ENCODE peak calls at places on chromosome 21, in seven cellular contexts. V is neural progenitor cell; D is PC-3; J is psoas muscle; I is adrenal gland; G is CD8-positive, alpha-beta T cell; W is uterus. M is an unnamed sample. For H3K4me1, the result is how much of the 10 kb centered on the place peaks cover.

GRCh38 chr21:18772404-18772803 is 368.8 kb upstream of the TMPRSS15 start:
- DNase-seq in V (no peak), J (no peak), W (no peak), D (peak), I (no peak), G (no peak), M (no peak)

GRCh38 chr21:18204931-18205330 is 39.7 kb upstream of the CHODL start:
- DNase-seq in V (peak), J (no peak), G (no peak), W (no peak), I (no peak), D (no peak), M (no peak)

GRCh38 chr21:37032877-37033471 is 26.5 kb downstream of the RIPPLY3 start:
- DNase-seq in J (no peak), D (peak), W (no peak), I (no peak), V (no peak), G (no peak), M (no peak)

GRCh38 chr21:16455526-16455925 is 725.7 kb downstream of the USP25 start:
- DNase-seq in D (no peak), V (no peak), J (no peak), I (no peak), G (no peak), W (no peak), M (no peak)

GRCh38 chr21:18443085-18443484 is 39.5 kb upstream of the TMPRSS15 start:
- DNase-seq in J (no peak), D (no peak), W (no peak), G (no peak), V (peak), I (no peak), M (no peak)

GRCh38 chr21:41958886-41959563 is 5.2 kb upstream of the C2CD2 start:
- DNase-seq in I (peak), W (no peak), J (peak), G (no peak), V (no peak), D (peak), M (no peak)

GRCh38 chr21:19832551-19832950 is 1165.7 kb upstream of the NCAM2 start:
- DNase-seq in V (no peak), I (no peak), G (no peak), W (no peak), J (no peak), D (no peak), M (no peak)

GRCh38 chr21:31180256-31181088 is 142.2 kb upstream of the KRTAP19-8 start:
- DNase-seq in W (no peak), D (peak), J (no peak), G (no peak), V (peak), I (no peak), M (peak)

GRCh38 chr21:16113052-16113715 is 383.4 kb downstream of the USP25 start:
- DNase-seq in V (no peak), G (no peak), W (no peak), D (no peak), J (no peak), I (no peak), M (no peak)

GRCh38 chr21:15592271-15592860 is 137.4 kb upstream of the USP25 start:
- DNase-seq in J (no peak), I (peak), D (peak), W (no peak), V (peak), G (no peak), M (peak)

GRCh38 chr21:41477641-41478318 is 30.2 kb downstream of the TMPRSS2 start:
- DNase-seq in V (peak), D (no peak), G (no peak), I (no peak), J (no peak), W (no peak), M (no peak)

GRCh38 chr21:20169812-20170576 is 828.2 kb upstream of the NCAM2 start:
- DNase-seq in D (no peak), I (no peak), W (no peak), G (no peak), J (no peak), V (no peak), M (no peak)

GRCh38 chr21:46667191-46667734 is 31.8 kb downstream of the PRMT2 start:
- DNase-seq in G (no peak), V (peak), W (no peak), J (no peak), I (no peak), D (peak), M (no peak)

GRCh38 chr21:41443562-41443961 is 17.5 kb downstream of the MX1 start:
- DNase-seq in G (no peak), J (no peak), D (no peak), W (no peak), I (no peak), V (no peak), M (no peak)

GRCh38 chr21:31735518-31735992 is 3.6 kb upstream of the SCAF4 start:
- DNase-seq in D (no peak), J (no peak), V (no peak), G (no peak), I (no peak), W (no peak), M (no peak)

GRCh38 chr21:31634993-31635392 is 24.5 kb upstream of the SOD1 start:
- DNase-seq in W (no peak), J (no peak), D (no peak), I (no peak), G (no peak), V (no peak), M (no peak)

GRCh38 chr21:38165466-38166213 is 91.2 kb upstream of the KCNJ15 start:
- DNase-seq in V (no peak), W (no peak), I (no peak), G (no peak), J (no peak), D (no peak), M (no peak)

GRCh38 chr21:41970751-41971653 is 17.2 kb upstream of the C2CD2 start:
- DNase-seq in I (no peak), G (no peak), W (peak), V (no peak), D (no peak), J (no peak), M (no peak)

GRCh38 chr21:16420086-16420724 is 690.4 kb downstream of the USP25 start:
- DNase-seq in G (no peak), W (peak), D (no peak), J (peak), I (peak), V (no peak), M (no peak)

GRCh38 chr21:31034378-31034777 is 3.9 kb downstream of the KRTAP19-8 start:
- DNase-seq in D (peak), W (no peak), G (no peak), I (no peak), J (no peak), V (no peak), M (no peak)

GRCh38 chr21:25560151-25560783 is 47.0 kb downstream of the MRPL39 start:
- DNase-seq in I (no peak), J (no peak), V (no peak), D (peak), W (no peak), G (no peak), M (no peak)

GRCh38 chr21:23811802-23812201 is 1795.5 kb downstream of the MRPL39 start:
- DNase-seq in I (no peak), J (no peak), W (no peak), V (no peak), G (no peak), D (no peak), M (no peak)

GRCh38 chr21:32426066-32426465 is 13.6 kb downstream of the EVA1C start:
- DNase-seq in I (no peak), V (no peak), D (peak), W (no peak), G (no peak), J (no peak), M (no peak)

GRCh38 chr21:24976238-24976637 is 631.0 kb downstream of the MRPL39 start:
- DNase-seq in D (no peak), J (no peak), I (no peak), W (no peak), V (no peak), G (no peak), M (no peak)

GRCh38 chr21:37350472-37350871 is 16.1 kb upstream of the DYRK1A start:
- DNase-seq in W (no peak), G (no peak), D (peak), V (no peak), I (no peak), J (no peak), M (no peak)

GRCh38 chr21:38067086-38067739 is 151.0 kb upstream of the KCNJ6 start:
- DNase-seq in I (no peak), D (no peak), J (peak), V (no peak), G (no peak), W (no peak), M (no peak)

GRCh38 chr21:16570856-16571255 is 841.1 kb downstream of the USP25 start:
- DNase-seq in J (no peak), V (no peak), I (no peak), W (no peak), G (no peak), D (no peak), M (no peak)

GRCh38 chr21:31524140-31524539 is 135.4 kb upstream of the SOD1 start:
- DNase-seq in J (no peak), W (no peak), G (no peak), V (peak), D (no peak), I (no peak), M (no peak)

GRCh38 chr21:38753114-38754100 is 52.3 kb upstream of the ETS2 start:
- DNase-seq in W (no peak), V (no peak), G (no peak), J (no peak), I (no peak), D (no peak), M (no peak)

GRCh38 chr21:42245348-42246185 is 26.6 kb downstream of the ABCG1 start:
- DNase-seq in J (no peak), I (peak), G (no peak), D (no peak), W (no peak), V (peak), M (no peak)

GRCh38 chr21:28745131-28746055 is 247.3 kb downstream of the LTN1 start:
- DNase-seq in G (peak), I (peak), V (peak), D (peak), J (peak), W (peak), M (peak)
- H3K4me1 ChIP-seq in G (under half), I (under half), V (under half), D (under half), J (under half), W (under half), M (under half)

DNA sequence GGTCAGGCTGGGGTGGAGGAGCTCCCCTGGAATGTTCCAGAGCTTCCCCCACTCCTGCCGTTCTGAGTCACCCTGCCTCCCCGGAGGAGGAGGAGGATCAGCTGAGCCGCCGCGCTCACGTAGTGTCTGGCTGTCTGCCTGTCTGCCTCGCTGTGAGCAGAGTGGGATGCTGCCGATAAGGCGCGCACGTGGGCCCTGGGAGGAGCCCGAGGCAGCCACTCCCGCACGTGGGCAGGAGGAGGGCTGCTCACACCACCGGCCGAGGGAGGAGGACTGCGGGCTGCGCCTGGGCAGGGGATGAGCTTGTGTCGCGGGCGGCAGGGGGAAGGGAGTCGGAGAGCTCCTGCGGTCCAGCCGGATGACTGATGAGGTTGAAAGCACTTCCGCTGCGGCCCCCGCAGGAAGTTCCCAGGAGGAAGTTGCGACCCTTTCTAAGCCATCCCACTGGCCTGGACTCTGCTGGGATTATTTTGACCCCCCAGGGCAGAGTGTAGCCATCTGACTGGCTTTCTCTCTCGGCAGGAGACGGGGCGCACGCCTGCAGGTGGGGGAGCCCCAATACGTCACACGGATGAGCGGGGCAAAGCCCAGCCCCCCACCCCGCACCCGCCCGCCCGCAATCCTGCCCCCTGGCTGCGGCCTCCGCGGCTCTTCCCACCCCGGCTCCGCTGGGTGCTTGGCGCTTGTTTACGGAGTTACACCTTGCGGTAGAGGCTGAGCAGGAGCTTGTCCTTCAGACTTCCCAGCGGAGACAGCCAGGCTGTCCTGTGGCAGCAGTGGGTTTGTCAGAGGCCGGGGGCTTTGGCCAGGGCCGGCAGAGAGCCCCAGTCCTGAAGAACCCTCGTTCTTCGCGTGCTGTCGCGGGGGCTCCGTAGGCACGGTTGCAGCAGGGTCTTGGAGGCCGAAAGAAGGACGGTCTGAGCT is 9.8 kb downstream of the PDXK start:
- DNase-seq in W (peak), D (peak), I (peak), J (peak), V (peak), G (peak), M (peak)
- H3K4me3 ChIP-seq in W (peak), D (peak), I (no peak), J (peak), V (peak), G (peak), M (peak)

DNA sequence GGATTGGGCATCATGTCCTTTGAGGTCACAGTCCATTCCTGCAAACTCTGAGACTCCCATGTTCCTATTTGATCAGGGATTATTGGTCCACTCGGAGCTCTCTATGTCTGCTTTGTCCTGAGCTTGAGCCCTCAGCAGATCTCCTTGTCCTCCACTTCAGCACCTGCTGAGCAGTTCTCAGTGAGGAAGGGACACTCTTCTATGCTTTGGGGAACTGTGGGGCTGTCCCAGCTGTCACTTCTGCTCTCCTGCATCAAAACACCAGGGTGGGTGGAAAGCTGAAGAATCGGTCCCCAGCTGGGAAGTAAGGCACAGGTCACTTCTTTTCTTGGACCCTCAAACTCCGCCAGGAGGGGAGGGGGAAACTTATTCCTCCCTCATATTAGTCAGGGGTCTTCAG is 99.5 kb downstream of the PCP4 start:
- DNase-seq in G (no peak), W (no peak), I (no peak), D (no peak), J (no peak), V (no peak), M (no peak)
- H3K4me1 ChIP-seq in G (under half), W (under half), I (under half), D (under half), J (under half), V (under half), M (under half)

GRCh38 chr21:35437941-35438340 is 388.8 kb upstream of the RUNX1 start:
- DNase-seq in W (no peak), G (no peak), D (no peak), V (no peak), I (no peak), J (no peak), M (no peak)
- H3K4me3 ChIP-seq in W (no peak), G (no peak), D (no peak), V (no peak), I (no peak), J (no peak), M (no peak)

GRCh38 chr21:43345746-43346409 is 81.1 kb downstream of the SIK1 start:
- DNase-seq in G (no peak), V (no peak), J (no peak), I (no peak), W (no peak), D (peak), M (peak)

GRCh38 chr21:43345046-43345745 is 81.7 kb downstream of the SIK1 start:
- DNase-seq in V (no peak), W (no peak), I (no peak), D (no peak), G (no peak), J (no peak), M (no peak)

GRCh38 chr21:43342301-43342881 is 84.5 kb downstream of the SIK1 start:
- DNase-seq in J (no peak), V (no peak), I (no peak), W (no peak), G (no peak), D (no peak), M (no peak)

GRCh38 chr21:43343095-43343991 is 83.6 kb downstream of the SIK1 start:
- DNase-seq in I (no peak), V (no peak), G (no peak), D (peak), W (no peak), J (no peak), M (no peak)

GRCh38 chr21:43343992-43344886 is 82.7 kb downstream of the SIK1 start:
- DNase-seq in D (peak), G (no peak), W (no peak), I (no peak), J (no peak), V (no peak), M (no peak)
- H3K4me1 ChIP-seq in D (under half), G (under half), W (under half), I (under half), J (under half), V (under half), M (under half)

GRCh38 chr21:26565105-26565504 is 8.0 kb downstream of the CYYR1 start:
- DNase-seq in W (no peak), J (no peak), G (no peak), D (no peak), I (no peak), V (no peak), M (no peak)

GRCh38 chr21:26572026-26572425 is 1.1 kb downstream of the CYYR1 start:
- DNase-seq in D (no peak), V (no peak), I (no peak), G (no peak), W (no peak), J (no peak), M (no peak)

GRCh38 chr21:26565546-26565945 is 7.5 kb downstream of the CYYR1 start:
- DNase-seq in J (no peak), G (no peak), V (no peak), D (no peak), I (no peak), W (no peak), M (no peak)

GRCh38 chr21:26572668-26573381 is at the start of gene CYYR1:
- DNase-seq in I (peak), V (peak), J (peak), W (no peak), G (no peak), D (no peak), M (no peak)

DNA sequence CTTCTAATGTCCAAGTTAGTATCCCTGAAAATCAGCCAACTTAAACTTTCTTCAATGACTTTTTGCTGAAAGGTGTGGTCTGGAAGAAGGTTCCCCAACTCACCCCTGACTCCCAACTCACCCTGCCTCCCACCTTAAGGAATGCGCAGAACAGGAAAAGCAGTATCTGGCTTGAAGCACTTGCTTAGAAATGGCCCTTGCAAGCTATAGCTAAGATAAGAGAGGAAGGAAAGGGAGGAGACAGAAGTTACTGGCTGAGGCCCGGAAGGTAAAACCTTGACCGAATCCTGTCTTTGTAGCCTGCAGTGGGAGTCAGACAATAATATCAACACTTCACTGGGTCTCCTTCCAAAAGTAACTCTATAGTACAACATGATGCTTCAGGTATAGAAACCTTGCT is 2.9 kb downstream of the CYYR1 start:
- DNase-seq in I (no peak), D (no peak), J (no peak), W (peak), V (peak), G (no peak), M (no peak)
- H3K4me3 ChIP-seq in I (no peak), D (no peak), J (peak), W (no peak), V (peak), G (no peak), M (no peak)

DNA sequence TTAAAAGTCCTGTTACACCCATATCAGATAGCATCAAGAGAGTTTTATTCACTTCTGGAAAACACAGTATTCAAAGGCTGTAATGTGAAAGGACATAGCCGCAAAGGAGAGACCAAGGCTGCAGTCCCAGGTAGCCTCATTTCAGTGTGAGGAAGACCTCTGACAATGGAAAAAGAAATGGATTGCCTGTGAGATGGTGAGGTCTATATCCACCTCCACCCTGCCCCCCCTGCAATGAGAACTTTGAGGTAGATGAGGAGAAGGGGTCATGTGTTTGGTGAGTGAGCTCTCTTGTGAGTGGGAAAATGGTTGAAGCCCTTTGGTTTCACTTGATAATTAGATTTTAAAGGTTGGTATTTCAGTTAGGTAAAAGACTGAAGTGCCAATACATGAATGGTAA is 3.5 kb downstream of the MRPS6 start:
- DNase-seq in D (no peak), G (no peak), I (no peak), W (no peak), J (no peak), V (no peak), M (no peak)
- H3K4me1 ChIP-seq in D (half or more), G (half or more), I (half or more), W (under half), J (half or more), V (half or more), M (half or more)

DNA sequence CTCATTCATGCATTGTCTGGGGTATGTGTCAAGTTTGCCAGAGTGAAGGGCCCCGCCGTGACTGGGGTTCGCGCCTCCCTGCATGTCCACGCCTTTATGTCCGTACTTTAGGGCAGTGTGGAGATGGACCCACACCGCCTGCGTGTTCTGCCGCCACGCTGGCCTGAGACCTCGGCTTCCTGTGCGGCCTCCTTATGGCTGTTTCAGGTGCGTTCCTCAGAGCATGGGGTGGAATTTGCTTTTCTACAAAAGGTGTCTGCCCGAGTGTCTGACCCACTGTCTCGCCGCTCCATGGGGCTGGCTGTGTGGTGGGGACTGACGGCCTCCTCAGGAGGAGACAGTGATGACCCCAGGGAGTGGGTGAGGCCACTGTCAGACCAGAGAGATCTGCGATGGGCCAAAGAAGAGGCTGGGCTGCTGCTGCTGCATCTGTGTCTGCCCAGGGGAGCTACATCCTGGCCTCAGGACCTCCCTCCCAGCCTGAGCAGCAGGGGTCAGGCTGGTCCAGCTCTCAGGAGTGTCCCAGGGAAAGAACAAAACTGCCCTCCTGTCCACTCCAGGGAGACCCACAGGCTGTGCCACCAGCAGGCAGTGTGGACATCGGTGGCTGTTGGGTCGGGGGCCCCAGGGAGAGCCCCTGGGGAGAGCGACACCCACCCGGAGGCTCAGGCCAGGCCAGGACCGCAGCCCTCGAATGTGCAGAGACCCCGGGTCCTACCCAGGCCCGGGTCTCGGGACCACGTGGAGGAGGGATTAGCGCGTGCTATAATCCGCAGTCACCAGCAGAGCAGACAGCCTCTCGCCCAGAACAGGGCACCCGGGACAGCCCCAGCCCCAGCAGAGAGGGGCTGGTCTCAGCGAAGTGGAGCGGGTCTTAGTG is 9.8 kb upstream of the SLC19A1 start:
- DNase-seq in J (no peak), D (no peak), W (no peak), G (no peak), I (no peak), V (no peak), M (no peak)
- H3K4me3 ChIP-seq in J (no peak), D (no peak), W (no peak), G (no peak), I (no peak), V (no peak), M (no peak)